ENCODE peak calls at places on chromosomes 1 and 21, in nine cellular contexts. Q is sigmoid colon, D is body of pancreas, X is tibial nerve, G is fibroblast of lung, T is thoracic aorta, J is uterus, N is aorta, L is adrenal gland. R is an unnamed sample. For H3K9me3 and H3K4me1, the result is how much of the 10 kb centered on the place peaks cover.

GRCh38 chr1:43541721-43542401 is 11.2 kb downstream of the PTPRF start:
- DNase-seq in Q (peak), D (peak), X (peak), G (peak), T (peak), J (peak), N (peak), L (peak), R (no peak)

GRCh38 chr1:243963566-243963965 is 87.5 kb upstream of the ZBTB18 start:
- DNase-seq in Q (no peak), D (no peak), X (no peak), G (no peak), T (no peak), J (no peak), N (no peak), L (no peak), R (no peak)

GRCh38 chr1:46718340-46718726 is 581 bp downstream of the EFCAB14 start:
- DNase-seq in Q (no peak), D (no peak), X (no peak), G (no peak), T (no peak), J (no peak), N (no peak), L (no peak), R (no peak)

GRCh38 chr1:116760487-116760886 is 6.3 kb downstream of the CD2 start:
- DNase-seq in Q (no peak), D (no peak), X (no peak), G (no peak), T (no peak), J (no peak), N (no peak), L (no peak), R (no peak)

GRCh38 chr1:93601686-93602085 is 80.0 kb downstream of the BCAR3 start:
- DNase-seq in Q (no peak), D (no peak), X (no peak), G (no peak), T (no peak), J (no peak), N (no peak), L (no peak), R (no peak)

GRCh38 chr1:85109475-85109874 is 61.2 kb upstream of the MCOLN3 start:
- DNase-seq in Q (peak), D (peak), X (peak), G (peak), T (no peak), J (peak), N (peak), L (peak), R (peak)

GRCh38 chr1:29478046-29478791 is 241.9 kb downstream of the PTPRU start:
- DNase-seq in Q (peak), D (no peak), X (no peak), G (no peak), T (no peak), J (no peak), N (no peak), L (no peak), R (no peak)

GRCh38 chr1:231040800-231041704 is 998 bp upstream of the FAM89A start:
- DNase-seq in Q (peak), D (peak), X (no peak), G (no peak), T (no peak), J (peak), N (peak), L (peak), R (peak)

GRCh38 chr1:47785561-47786271 is 211.5 kb downstream of the TRABD2B start:
- DNase-seq in Q (no peak), D (no peak), X (peak), G (no peak), T (no peak), J (peak), N (peak), L (peak), R (peak)

GRCh38 chr1:2312589-2313301 is 78.6 kb downstream of the MORN1 start:
- DNase-seq in Q (peak), D (no peak), X (no peak), G (no peak), T (no peak), J (peak), N (no peak), L (no peak), R (no peak)

GRCh38 chr1:20058531-20058930 is 11.5 kb upstream of the PLA2G5 start:
- DNase-seq in Q (no peak), D (peak), X (no peak), G (peak), T (no peak), J (no peak), N (no peak), L (no peak), R (peak)

GRCh38 chr1:151006331-151007052 is at the start of gene MINDY1:
- DNase-seq in Q (peak), D (peak), X (peak), G (peak), T (peak), J (peak), N (peak), L (peak), R (peak)
- H3K9me3 ChIP-seq in Q (under half), D (under half), X (under half), G (under half), T (under half), J (under half), N (under half), L (under half), R (under half)

GRCh38 chr1:147204080-147204479 is 21.1 kb downstream of the FMO5 start:
- DNase-seq in Q (no peak), D (no peak), X (no peak), G (no peak), T (no peak), J (no peak), N (no peak), L (no peak), R (no peak)

GRCh38 chr1:147207192-147207591 is 17.9 kb downstream of the FMO5 start:
- DNase-seq in Q (no peak), D (no peak), X (no peak), G (no peak), T (no peak), J (no peak), N (no peak), L (no peak), R (no peak)

GRCh38 chr1:147202576-147202975 is 22.6 kb downstream of the FMO5 start:
- DNase-seq in Q (no peak), D (no peak), X (no peak), G (no peak), T (no peak), J (no peak), N (no peak), L (no peak), R (peak)

GRCh38 chr1:147201786-147202185 is 23.4 kb downstream of the FMO5 start:
- DNase-seq in Q (no peak), D (no peak), X (no peak), G (no peak), T (no peak), J (no peak), N (no peak), L (no peak), R (no peak)

GRCh38 chr1:147201276-147201675 is 23.9 kb downstream of the FMO5 start:
- DNase-seq in Q (no peak), D (no peak), X (no peak), G (peak), T (no peak), J (no peak), N (no peak), L (no peak), R (no peak)
- H3K27ac ChIP-seq in Q (no peak), D (no peak), X (no peak), G (no peak), T (no peak), J (no peak), N (no peak), L (no peak), R (no peak)

DNA sequence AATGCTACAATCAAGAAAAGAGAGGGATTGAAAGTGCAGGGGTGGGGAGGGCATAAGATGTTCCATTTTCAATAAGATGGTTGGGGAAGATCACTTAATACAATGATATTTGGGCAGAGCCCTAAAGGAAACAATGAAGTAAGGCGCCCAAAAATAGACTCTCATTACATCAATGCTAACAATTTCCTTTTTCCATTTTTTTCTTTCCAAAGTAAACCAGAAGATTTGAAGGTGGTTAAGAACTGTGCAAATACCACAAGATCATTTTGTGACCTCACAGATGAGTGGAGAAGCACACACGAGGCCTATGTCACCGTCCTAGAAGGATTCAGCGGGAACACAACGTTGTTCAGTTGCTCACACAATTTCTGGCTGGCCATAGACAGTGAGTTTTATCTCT is 16.8 kb downstream of the IFNAR2 start:
- DNase-seq in Q (no peak), D (no peak), X (no peak), G (no peak), T (no peak), J (no peak), N (no peak), L (no peak), R (no peak)
- H3K4me1 ChIP-seq in Q (under half), D (under half), X (under half), G (under half), T (under half), J (under half), N (under half), L (under half), R (under half)

GRCh38 chr21:44436111-44436611 is 19.1 kb upstream of the LRRC3 start:
- DNase-seq in Q (peak), D (no peak), X (no peak), G (no peak), T (no peak), J (no peak), N (peak), L (peak), R (no peak)
- H3K9me3 ChIP-seq in Q (under half), D (under half), X (under half), G (under half), T (under half), J (under half), N (under half), L (under half), R (under half)

GRCh38 chr1:197674286-197674685 is 101.0 kb downstream of the DENND1B start:
- DNase-seq in Q (no peak), D (no peak), X (no peak), G (no peak), T (no peak), J (no peak), N (no peak), L (no peak), R (no peak)

GRCh38 chr1:197680311-197680710 is 95.0 kb downstream of the DENND1B start:
- DNase-seq in Q (no peak), D (no peak), X (no peak), G (no peak), T (no peak), J (no peak), N (no peak), L (no peak), R (no peak)

GRCh38 chr1:197675475-197676324 is 99.6 kb downstream of the DENND1B start:
- DNase-seq in Q (no peak), D (peak), X (peak), G (peak), T (no peak), J (peak), N (no peak), L (peak), R (no peak)

GRCh38 chr1:197677752-197678295 is 97.5 kb downstream of the DENND1B start:
- DNase-seq in Q (no peak), D (no peak), X (no peak), G (no peak), T (no peak), J (no peak), N (no peak), L (no peak), R (no peak)

DNA sequence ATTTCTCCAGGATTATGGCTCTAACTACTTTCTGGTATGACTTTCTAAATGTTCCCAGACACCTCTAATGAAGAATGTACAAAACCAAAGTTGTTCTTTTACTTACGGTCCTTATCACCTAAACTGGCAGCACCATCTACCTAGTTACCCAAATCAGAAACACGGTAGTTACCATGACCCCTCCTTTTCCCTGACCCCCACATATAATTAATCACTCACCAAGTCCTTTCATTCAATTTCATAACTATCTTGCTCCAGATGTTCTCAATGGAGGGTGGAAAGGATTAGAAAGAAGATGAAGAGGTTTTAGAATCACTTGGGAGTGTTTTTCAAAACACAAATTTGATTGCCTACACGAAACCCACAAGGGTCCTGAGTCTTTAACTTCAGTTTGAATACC is 98.0 kb downstream of the DENND1B start:
- DNase-seq in Q (no peak), D (no peak), X (no peak), G (no peak), T (no peak), J (no peak), N (no peak), L (no peak), R (no peak)
- H3K27ac ChIP-seq in Q (no peak), D (no peak), X (no peak), G (no peak), T (no peak), J (no peak), N (no peak), L (no peak), R (no peak)

GRCh38 chr1:21341517-21342078 is 51.3 kb upstream of the ECE1 start:
- DNase-seq in Q (peak), D (no peak), X (no peak), G (no peak), T (no peak), J (no peak), N (no peak), L (peak), R (no peak)
- H3K4me1 ChIP-seq in Q (half or more), D (half or more), X (half or more), G (under half), T (half or more), J (under half), N (under half), L (half or more), R (under half)

GRCh38 chr1:45263132-45263531 is 56.7 kb upstream of the ZSWIM5 start:
- DNase-seq in Q (no peak), D (no peak), X (no peak), G (no peak), T (no peak), J (no peak), N (no peak), L (no peak), R (no peak)
- H3K9me3 ChIP-seq in Q (under half), D (under half), X (under half), G (under half), T (under half), J (under half), N (under half), L (under half), R (under half)

GRCh38 chr21:44820851-44821250 is 3.0 kb upstream of the SUMO3 start:
- DNase-seq in Q (peak), D (no peak), X (no peak), G (peak), T (no peak), J (no peak), N (no peak), L (no peak), R (no peak)

GRCh38 chr21:44823179-44823654 is 5.4 kb upstream of the SUMO3 start:
- DNase-seq in Q (no peak), D (no peak), X (no peak), G (no peak), T (no peak), J (no peak), N (no peak), L (no peak), R (no peak)

GRCh38 chr21:44819283-44820243 is 1.7 kb upstream of the SUMO3 start:
- DNase-seq in Q (peak), D (no peak), X (no peak), G (no peak), T (no peak), J (no peak), N (no peak), L (no peak), R (no peak)

GRCh38 chr21:44818636-44819011 is 762 bp upstream of the SUMO3 start:
- DNase-seq in Q (peak), D (no peak), X (no peak), G (no peak), T (no peak), J (no peak), N (no peak), L (no peak), R (no peak)

DNA sequence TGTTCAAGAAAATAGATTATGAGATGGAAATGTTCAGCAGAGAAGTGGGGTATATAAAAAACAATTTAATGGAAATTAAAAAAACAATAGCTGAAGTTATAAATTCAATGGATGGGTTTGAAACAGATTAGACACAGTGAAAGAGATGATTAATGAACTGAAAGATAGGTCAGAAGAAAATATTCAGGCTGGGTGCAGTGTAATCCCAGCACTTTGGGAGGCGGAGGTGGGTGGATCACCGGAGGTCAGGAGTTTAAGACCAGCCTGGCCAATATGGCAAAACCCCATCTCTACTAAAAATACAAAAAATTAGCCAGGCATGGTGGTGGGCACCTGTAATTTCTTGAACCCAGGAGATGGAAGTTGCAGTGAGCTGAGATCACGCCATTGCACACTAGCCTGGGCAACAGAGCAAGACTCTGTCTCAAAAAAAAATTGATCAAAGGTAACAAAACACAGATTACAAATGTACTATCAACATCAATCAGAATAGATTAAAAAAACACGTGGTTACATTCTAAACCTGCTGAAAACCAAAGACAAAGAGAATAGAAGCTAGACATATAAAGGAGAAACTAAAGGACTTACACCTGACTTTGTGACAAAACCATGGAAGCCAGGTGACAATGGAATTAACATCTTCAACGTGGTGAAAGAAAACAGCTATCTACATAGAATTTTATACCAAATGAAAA is 4.8 kb upstream of the SUMO3 start:
- DNase-seq in Q (no peak), D (no peak), X (no peak), G (no peak), T (no peak), J (no peak), N (no peak), L (no peak), R (no peak)
- H3K27ac ChIP-seq in Q (no peak), D (no peak), X (no peak), G (no peak), T (no peak), J (no peak), N (no peak), L (no peak), R (no peak)

DNA sequence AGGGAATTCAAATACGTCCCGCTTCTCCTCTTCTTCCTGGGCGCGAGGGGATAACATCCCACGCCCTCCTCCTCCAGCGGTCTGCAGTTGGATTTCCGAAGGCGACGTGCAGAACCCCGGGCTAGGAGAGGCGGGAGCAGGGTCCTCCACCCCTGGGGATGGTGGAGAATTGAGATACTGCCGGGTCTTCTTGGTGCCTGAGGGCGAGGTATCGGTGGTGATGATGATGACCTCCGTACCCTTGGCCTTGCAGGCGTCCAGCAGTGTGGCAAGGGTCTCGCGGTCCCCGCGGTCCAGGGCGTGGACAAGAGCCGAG is 3.2 kb upstream of the LIX1L start:
- DNase-seq in Q (no peak), D (no peak), X (no peak), G (no peak), T (no peak), J (no peak), N (peak), L (no peak), R (no peak)
- H3K4me1 ChIP-seq in Q (half or more), D (half or more), X (under half), G (under half), T (under half), J (under half), N (under half), L (half or more), R (under half)

R was measured in SJCRH30.